ENCODE peak calls at places on chromosome 2, in four cellular contexts. F is nephron progenitor cell; W is activated T-helper 9 cell treated with anti-CD3 and anti-CD28 coated beads, Interleukin-2, amount 50 U/mL, for 16 hours; N is HFF-Myc. U is an unnamed sample.

GRCh38 chr2:174711206-174711605 is 53.1 kb downstream of the CHRNA1 start:
- DNase-seq in N (no peak), W (no peak), F (no peak), U (no peak)

GRCh38 chr2:225008935-225009334 is 33.3 kb downstream of the DOCK10 start:
- DNase-seq in N (no peak), F (peak; percentile 16), W (no peak), U (peak; percentile 59)

GRCh38 chr2:78601113-78601512 is 424.4 kb upstream of the REG3G start:
- DNase-seq in F (no peak), W (no peak), N (no peak), U (no peak)

GRCh38 chr2:45755585-45756330 is 104.3 kb downstream of the PRKCE start:
- DNase-seq in F (no peak), W (no peak), N (peak; percentile 93), U (no peak)

GRCh38 chr2:60335533-60336237 is 217.8 kb downstream of the BCL11A start:
- DNase-seq in F (no peak), N (no peak), W (no peak), U (no peak)

GRCh38 chr2:167420261-167420660 is 532.0 kb downstream of the XIRP2 start:
- DNase-seq in N (no peak), F (no peak), W (no peak), U (no peak)

GRCh38 chr2:165015052-165015642 is 59.8 kb upstream of the SLC38A11 start:
- DNase-seq in N (peak; percentile 53), W (peak; percentile 6), F (peak; percentile 84), U (peak; percentile 75)

GRCh38 chr2:113079123-113079522 is 11.4 kb downstream of the IL1F10 start:
- DNase-seq in N (no peak), W (no peak), F (no peak), U (no peak)

GRCh38 chr2:144514731-144515424 is 5.0 kb downstream of the ZEB2 start:
- DNase-seq in N (no peak), W (no peak), F (no peak), U (no peak)

GRCh38 chr2:49903471-49903870 is 749.2 kb upstream of the FSHR start:
- DNase-seq in W (no peak), F (no peak), N (no peak), U (no peak)

GRCh38 chr2:127373362-127374083 is 14.3 kb downstream of the MAP3K2 start:
- DNase-seq in N (no peak), F (no peak), W (no peak), U (no peak)

GRCh38 chr2:71930073-71930681 is 217.5 kb downstream of the CYP26B1 start:
- DNase-seq in N (peak; percentile 86), F (no peak), W (no peak), U (no peak)

GRCh38 chr2:195600796-195601195 is 56.2 kb upstream of the SLC39A10 start:
- DNase-seq in N (no peak), W (no peak), F (no peak), U (no peak)

GRCh38 chr2:235113854-235114253 is 162.0 kb downstream of the SH3BP4 start:
- DNase-seq in F (peak; percentile 37), W (no peak), N (no peak), U (peak; percentile 74)

GRCh38 chr2:231648579-231649174 is 56.0 kb downstream of the TEX44 start:
- DNase-seq in W (peak; percentile 31), N (no peak), F (peak; percentile 74), U (peak; percentile 84)

GRCh38 chr2:229170171-229170570 is 100.9 kb downstream of the PID1 start:
- DNase-seq in W (no peak), N (no peak), F (no peak), U (no peak)

GRCh38 chr2:16828044-16828827 is 162.6 kb upstream of the CYRIA start:
- DNase-seq in W (no peak), F (no peak), N (no peak), U (no peak)

GRCh38 chr2:113309655-113310387 is 31.1 kb upstream of the PAX8 start:
- DNase-seq in F (no peak), N (no peak), W (no peak), U (no peak)

GRCh38 chr2:45711224-45711623 is 59.7 kb downstream of the PRKCE start:
- DNase-seq in N (no peak), F (no peak), W (no peak), U (no peak)

GRCh38 chr2:129673881-129674513 is 305.5 kb upstream of the RAB6C start:
- DNase-seq in W (no peak), N (no peak), F (no peak), U (no peak)

GRCh38 chr2:134110532-134110931 is 143.3 kb upstream of the MGAT5 start:
- DNase-seq in W (no peak), N (no peak), F (no peak), U (no peak)

GRCh38 chr2:88554189-88554588 is 73.1 kb downstream of the EIF2AK3 start:
- DNase-seq in F (no peak), N (no peak), W (no peak), U (peak; percentile 24)

GRCh38 chr2:71235930-71236587 is 9.2 kb upstream of the PAIP2B start:
- DNase-seq in N (no peak), W (no peak), F (no peak), U (peak; percentile 38)

GRCh38 chr2:240705204-240705781 is 13.6 kb downstream of the AQP12A start:
- DNase-seq in N (no peak), F (no peak), W (no peak), U (no peak)

GRCh38 chr2:159155315-159155714 is 131.2 kb downstream of the WDSUB1 start:
- DNase-seq in W (no peak), F (no peak), N (no peak), U (peak; percentile 48)

GRCh38 chr2:54228945-54229344 is 27.1 kb downstream of the TSPYL6 start:
- DNase-seq in N (no peak), F (no peak), W (no peak), U (no peak)

GRCh38 chr2:161033059-161033660 is 127.1 kb upstream of the TANK start:
- DNase-seq in W (no peak), F (no peak), N (no peak), U (no peak)

GRCh38 chr2:66869076-66869475 is 434.2 kb downstream of the MEIS1 start:
- DNase-seq in W (no peak), F (no peak), N (no peak), U (no peak)

GRCh38 chr2:145961846-145962245 is 1441.9 kb upstream of the ZEB2 start:
- DNase-seq in F (no peak), N (no peak), W (no peak), U (no peak)

GRCh38 chr2:163802289-163802688 is 66.5 kb upstream of the FIGN start:
- DNase-seq in F (no peak), N (no peak), W (no peak), U (no peak)

U was measured in WTC11.